ENCODE peak calls at places on chromosomes 12 and 14, in eight cellular contexts. One of them, this sample, is unnamed.

GRCh38 chr12:43742106-43742505 is 16.5 kb downstream of the PUS7L start:
- DNase-seq in SK-MEL-5: no peak
- DNase-seq in amniotic stem cell: peak; percentile 74
- DNase-seq in iPS-NIHi11: no peak
- DNase-seq in head of caudate nucleus: no peak
- DNase-seq in fibroblast of mammary gland: peak; percentile 91
- DNase-seq in activated T-helper 1 cell treated with Interleukin-2 at 50 U/mL for 16 hours: no peak
- DNase-seq in GF-D8: no peak
- DNase-seq in this sample: no peak

GRCh38 chr12:113912761-113913295 is 53.3 kb downstream of the RBM19 start:
- DNase-seq in GF-D8: no peak
- DNase-seq in amniotic stem cell: peak; percentile 37
- DNase-seq in activated T-helper 1 cell treated with Interleukin-2 at 50 U/mL for 16 hours: peak; percentile 4
- DNase-seq in iPS-NIHi11: peak; percentile 90
- DNase-seq in SK-MEL-5: peak; percentile 77
- DNase-seq in head of caudate nucleus: peak; percentile 84
- DNase-seq in fibroblast of mammary gland: peak; percentile 69
- DNase-seq in this sample: peak; percentile 72

GRCh38 chr14:102351023-102351422 is 11.7 kb downstream of the CINP start:
- DNase-seq in head of caudate nucleus: no peak
- DNase-seq in fibroblast of mammary gland: no peak
- DNase-seq in GF-D8: no peak
- DNase-seq in activated T-helper 1 cell treated with Interleukin-2 at 50 U/mL for 16 hours: no peak
- DNase-seq in SK-MEL-5: no peak
- DNase-seq in amniotic stem cell: no peak
- DNase-seq in iPS-NIHi11: no peak
- DNase-seq in this sample: no peak

GRCh38 chr12:111209779-111210178 is 159.1 kb downstream of the PHETA1 start:
- DNase-seq in SK-MEL-5: no peak
- DNase-seq in head of caudate nucleus: no peak
- DNase-seq in fibroblast of mammary gland: no peak
- DNase-seq in activated T-helper 1 cell treated with Interleukin-2 at 50 U/mL for 16 hours: no peak
- DNase-seq in GF-D8: no peak
- DNase-seq in amniotic stem cell: no peak
- DNase-seq in iPS-NIHi11: no peak
- DNase-seq in this sample: no peak

GRCh38 chr14:69263364-69263763 is 3.4 kb downstream of the GALNT16 start:
- DNase-seq in SK-MEL-5: no peak
- DNase-seq in iPS-NIHi11: no peak
- DNase-seq in head of caudate nucleus: peak; percentile 39
- DNase-seq in fibroblast of mammary gland: peak; percentile 99
- DNase-seq in GF-D8: no peak
- DNase-seq in amniotic stem cell: peak; percentile 86
- DNase-seq in activated T-helper 1 cell treated with Interleukin-2 at 50 U/mL for 16 hours: no peak
- DNase-seq in this sample: no peak

GRCh38 chr12:25979563-25979962 is 21.1 kb downstream of the RASSF8 start:
- DNase-seq in head of caudate nucleus: no peak
- DNase-seq in SK-MEL-5: no peak
- DNase-seq in fibroblast of mammary gland: peak; percentile 29
- DNase-seq in amniotic stem cell: no peak
- DNase-seq in iPS-NIHi11: no peak
- DNase-seq in GF-D8: no peak
- DNase-seq in activated T-helper 1 cell treated with Interleukin-2 at 50 U/mL for 16 hours: no peak
- DNase-seq in this sample: no peak

GRCh38 chr12:39028382-39028781 is 123.0 kb upstream of the CPNE8 start:
- DNase-seq in iPS-NIHi11: no peak
- DNase-seq in GF-D8: no peak
- DNase-seq in SK-MEL-5: no peak
- DNase-seq in activated T-helper 1 cell treated with Interleukin-2 at 50 U/mL for 16 hours: no peak
- DNase-seq in amniotic stem cell: no peak
- DNase-seq in fibroblast of mammary gland: no peak
- DNase-seq in head of caudate nucleus: no peak
- DNase-seq in this sample: no peak

GRCh38 chr12:67501362-67501761 is 147.2 kb upstream of the DYRK2 start:
- DNase-seq in SK-MEL-5: no peak
- DNase-seq in activated T-helper 1 cell treated with Interleukin-2 at 50 U/mL for 16 hours: no peak
- DNase-seq in amniotic stem cell: no peak
- DNase-seq in head of caudate nucleus: no peak
- DNase-seq in fibroblast of mammary gland: no peak
- DNase-seq in GF-D8: no peak
- DNase-seq in iPS-NIHi11: no peak
- DNase-seq in this sample: no peak

GRCh38 chr14:91281346-91281745 is 36.8 kb upstream of the GPR68 start:
- DNase-seq in amniotic stem cell: no peak
- DNase-seq in fibroblast of mammary gland: peak; percentile 40
- DNase-seq in iPS-NIHi11: no peak
- DNase-seq in GF-D8: no peak
- DNase-seq in SK-MEL-5: no peak
- DNase-seq in head of caudate nucleus: peak; percentile 46
- DNase-seq in activated T-helper 1 cell treated with Interleukin-2 at 50 U/mL for 16 hours: no peak
- DNase-seq in this sample: no peak